ENCODE peak calls at places on chromosomes 2 and 18, in seven cellular contexts. One of them, this sample, is unnamed.

GRCh38 chr2:227191367-227191766 is 26.9 kb downstream of the COL4A3 start:
- DNase-seq in MM.1S: no peak
- DNase-seq in effector CD4-positive, alpha-beta T cell: no peak
- DNase-seq in dorsolateral prefrontal cortex: no peak
- DNase-seq in NB4: no peak
- DNase-seq in NCI-H2227 treated with DMSO at 0.1 percent for 48 hours: no peak
- DNase-seq in mesendoderm: peak
- DNase-seq in this sample: no peak

GRCh38 chr2:66515743-66516142 is 80.8 kb downstream of the MEIS1 start:
- DNase-seq in MM.1S: no peak
- DNase-seq in effector CD4-positive, alpha-beta T cell: no peak
- DNase-seq in dorsolateral prefrontal cortex: no peak
- DNase-seq in NB4: no peak
- DNase-seq in NCI-H2227 treated with DMSO at 0.1 percent for 48 hours: no peak
- DNase-seq in mesendoderm: no peak
- DNase-seq in this sample: no peak

GRCh38 chr2:115774361-115774760 is 1331.9 kb downstream of the DPP10 start:
- DNase-seq in MM.1S: no peak
- DNase-seq in effector CD4-positive, alpha-beta T cell: no peak
- DNase-seq in dorsolateral prefrontal cortex: no peak
- DNase-seq in NB4: no peak
- DNase-seq in NCI-H2227 treated with DMSO at 0.1 percent for 48 hours: no peak
- DNase-seq in mesendoderm: peak
- DNase-seq in this sample: no peak

GRCh38 chr18:9137168-9138066 is 836 bp downstream of the ANKRD12 start:
- DNase-seq in MM.1S: peak
- DNase-seq in effector CD4-positive, alpha-beta T cell: peak
- DNase-seq in dorsolateral prefrontal cortex: peak
- DNase-seq in NB4: peak
- DNase-seq in NCI-H2227 treated with DMSO at 0.1 percent for 48 hours: peak
- DNase-seq in mesendoderm: peak
- DNase-seq in this sample: peak

GRCh38 chr2:231483398-231484329 is 19.4 kb upstream of the NCL start:
- DNase-seq in MM.1S: peak
- DNase-seq in effector CD4-positive, alpha-beta T cell: no peak
- DNase-seq in dorsolateral prefrontal cortex: no peak
- DNase-seq in NB4: peak
- DNase-seq in NCI-H2227 treated with DMSO at 0.1 percent for 48 hours: no peak
- DNase-seq in mesendoderm: no peak
- DNase-seq in this sample: no peak

GRCh38 chr2:158745067-158745865 is 49.9 kb upstream of the DAPL1 start:
- DNase-seq in MM.1S: peak
- DNase-seq in effector CD4-positive, alpha-beta T cell: peak
- DNase-seq in dorsolateral prefrontal cortex: peak
- DNase-seq in NB4: peak
- DNase-seq in NCI-H2227 treated with DMSO at 0.1 percent for 48 hours: peak
- DNase-seq in mesendoderm: peak
- DNase-seq in this sample: peak

GRCh38 chr2:28567076-28567471 is 71.2 kb downstream of the PLB1 start:
- DNase-seq in MM.1S: peak
- DNase-seq in effector CD4-positive, alpha-beta T cell: no peak
- DNase-seq in dorsolateral prefrontal cortex: peak
- DNase-seq in NB4: no peak
- DNase-seq in NCI-H2227 treated with DMSO at 0.1 percent for 48 hours: peak
- DNase-seq in mesendoderm: no peak
- DNase-seq in this sample: no peak

GRCh38 chr2:54549912-54550518 is 93.9 kb downstream of the SPTBN1 start:
- DNase-seq in MM.1S: no peak
- DNase-seq in effector CD4-positive, alpha-beta T cell: no peak
- DNase-seq in dorsolateral prefrontal cortex: peak
- DNase-seq in NB4: no peak
- DNase-seq in NCI-H2227 treated with DMSO at 0.1 percent for 48 hours: no peak
- DNase-seq in mesendoderm: no peak
- DNase-seq in this sample: no peak

GRCh38 chr2:112156152-112156986 is 18.2 kb downstream of the FBLN7 start:
- DNase-seq in MM.1S: no peak
- DNase-seq in effector CD4-positive, alpha-beta T cell: peak
- DNase-seq in dorsolateral prefrontal cortex: no peak
- DNase-seq in NB4: peak
- DNase-seq in NCI-H2227 treated with DMSO at 0.1 percent for 48 hours: no peak
- DNase-seq in mesendoderm: no peak
- DNase-seq in this sample: peak

GRCh38 chr2:2333076-2333475 is 2.0 kb upstream of the MYT1L start:
- DNase-seq in MM.1S: no peak
- DNase-seq in effector CD4-positive, alpha-beta T cell: no peak
- DNase-seq in dorsolateral prefrontal cortex: peak
- DNase-seq in NB4: no peak
- DNase-seq in NCI-H2227 treated with DMSO at 0.1 percent for 48 hours: peak
- DNase-seq in mesendoderm: no peak
- DNase-seq in this sample: no peak

GRCh38 chr18:8747440-8747937 is 42.1 kb downstream of the MTCL1 start:
- DNase-seq in MM.1S: no peak
- DNase-seq in effector CD4-positive, alpha-beta T cell: no peak
- DNase-seq in dorsolateral prefrontal cortex: peak
- DNase-seq in NB4: no peak
- DNase-seq in NCI-H2227 treated with DMSO at 0.1 percent for 48 hours: no peak
- DNase-seq in mesendoderm: no peak
- DNase-seq in this sample: no peak

GRCh38 chr2:241173557-241173956 is 14.9 kb upstream of the ANO7 start:
- DNase-seq in MM.1S: no peak
- DNase-seq in effector CD4-positive, alpha-beta T cell: no peak
- DNase-seq in dorsolateral prefrontal cortex: no peak
- DNase-seq in NB4: no peak
- DNase-seq in NCI-H2227 treated with DMSO at 0.1 percent for 48 hours: no peak
- DNase-seq in mesendoderm: no peak
- DNase-seq in this sample: no peak

GRCh38 chr18:75131455-75132000 is 77.4 kb downstream of the PTGR3 start:
- DNase-seq in MM.1S: no peak
- DNase-seq in effector CD4-positive, alpha-beta T cell: no peak
- DNase-seq in dorsolateral prefrontal cortex: no peak
- DNase-seq in NB4: no peak
- DNase-seq in NCI-H2227 treated with DMSO at 0.1 percent for 48 hours: no peak
- DNase-seq in mesendoderm: no peak
- DNase-seq in this sample: no peak

GRCh38 chr2:232999354-232999753 is 13.7 kb downstream of the NGEF start:
- DNase-seq in MM.1S: no peak
- DNase-seq in effector CD4-positive, alpha-beta T cell: no peak
- DNase-seq in dorsolateral prefrontal cortex: no peak
- DNase-seq in NB4: peak
- DNase-seq in NCI-H2227 treated with DMSO at 0.1 percent for 48 hours: no peak
- DNase-seq in mesendoderm: peak
- DNase-seq in this sample: no peak

GRCh38 chr2:200702646-200703118 is 109.0 kb upstream of the BZW1 start:
- DNase-seq in MM.1S: peak
- DNase-seq in effector CD4-positive, alpha-beta T cell: peak
- DNase-seq in dorsolateral prefrontal cortex: no peak
- DNase-seq in NB4: no peak
- DNase-seq in NCI-H2227 treated with DMSO at 0.1 percent for 48 hours: no peak
- DNase-seq in mesendoderm: no peak
- DNase-seq in this sample: no peak

GRCh38 chr18:74040459-74041332 is 106.9 kb downstream of the FBXO15 start:
- DNase-seq in MM.1S: peak
- DNase-seq in effector CD4-positive, alpha-beta T cell: peak
- DNase-seq in dorsolateral prefrontal cortex: no peak
- DNase-seq in NB4: peak
- DNase-seq in NCI-H2227 treated with DMSO at 0.1 percent for 48 hours: no peak
- DNase-seq in mesendoderm: peak
- DNase-seq in this sample: peak

GRCh38 chr2:236875906-236876505 is 209.7 kb upstream of the COPS8 start:
- DNase-seq in MM.1S: no peak
- DNase-seq in effector CD4-positive, alpha-beta T cell: no peak
- DNase-seq in dorsolateral prefrontal cortex: no peak
- DNase-seq in NB4: no peak
- DNase-seq in NCI-H2227 treated with DMSO at 0.1 percent for 48 hours: no peak
- DNase-seq in mesendoderm: no peak
- DNase-seq in this sample: no peak

GRCh38 chr2:178306351-178307073 is 112.2 kb downstream of the OSBPL6 start:
- DNase-seq in MM.1S: peak
- DNase-seq in effector CD4-positive, alpha-beta T cell: no peak
- DNase-seq in dorsolateral prefrontal cortex: no peak
- DNase-seq in NB4: peak
- DNase-seq in NCI-H2227 treated with DMSO at 0.1 percent for 48 hours: peak
- DNase-seq in mesendoderm: peak
- DNase-seq in this sample: peak

GRCh38 chr18:44673256-44673950 is 7.3 kb upstream of the SETBP1 start:
- DNase-seq in MM.1S: no peak
- DNase-seq in effector CD4-positive, alpha-beta T cell: no peak
- DNase-seq in dorsolateral prefrontal cortex: no peak
- DNase-seq in NB4: no peak
- DNase-seq in NCI-H2227 treated with DMSO at 0.1 percent for 48 hours: no peak
- DNase-seq in mesendoderm: peak
- DNase-seq in this sample: no peak

GRCh38 chr18:61797691-61798590 is 94.9 kb downstream of the RNF152 start:
- DNase-seq in MM.1S: no peak
- DNase-seq in effector CD4-positive, alpha-beta T cell: no peak
- DNase-seq in dorsolateral prefrontal cortex: no peak
- DNase-seq in NB4: no peak
- DNase-seq in NCI-H2227 treated with DMSO at 0.1 percent for 48 hours: peak
- DNase-seq in mesendoderm: no peak
- DNase-seq in this sample: no peak

GRCh38 chr2:176781570-176782217 is 430.9 kb upstream of the HNRNPA3 start:
- DNase-seq in MM.1S: no peak
- DNase-seq in effector CD4-positive, alpha-beta T cell: no peak
- DNase-seq in dorsolateral prefrontal cortex: no peak
- DNase-seq in NB4: peak
- DNase-seq in NCI-H2227 treated with DMSO at 0.1 percent for 48 hours: no peak
- DNase-seq in mesendoderm: no peak
- DNase-seq in this sample: no peak

GRCh38 chr2:168736636-168737424 is 65.6 kb upstream of the NOSTRIN start:
- DNase-seq in MM.1S: no peak
- DNase-seq in effector CD4-positive, alpha-beta T cell: no peak
- DNase-seq in dorsolateral prefrontal cortex: no peak
- DNase-seq in NB4: no peak
- DNase-seq in NCI-H2227 treated with DMSO at 0.1 percent for 48 hours: peak
- DNase-seq in mesendoderm: no peak
- DNase-seq in this sample: no peak